ENCODE peak calls at places on chromosomes 5 and 9, in five cellular contexts. One of them, this sample, is unnamed.

GRCh38 chr9:136943291-136944093 is 1.0 kb downstream of the FBXW5 start:
- DNase-seq in endothelial cell of umbilical vein: no peak
- DNase-seq in CD4-positive, alpha-beta memory T cell: peak; percentile 36
- DNase-seq in Peyer's patch: no peak
- DNase-seq in left ventricle myocardium inferior: no peak
- DNase-seq in this sample: peak; percentile 65

GRCh38 chr9:18461496-18461895 is 12.5 kb upstream of the ADAMTSL1 start:
- DNase-seq in endothelial cell of umbilical vein: no peak
- DNase-seq in CD4-positive, alpha-beta memory T cell: no peak
- DNase-seq in Peyer's patch: no peak
- DNase-seq in left ventricle myocardium inferior: no peak
- DNase-seq in this sample: no peak

GRCh38 chr9:129031514-129031913 is 3.4 kb upstream of the SH3GLB2 start:
- DNase-seq in endothelial cell of umbilical vein: no peak
- DNase-seq in CD4-positive, alpha-beta memory T cell: no peak
- DNase-seq in Peyer's patch: no peak
- DNase-seq in left ventricle myocardium inferior: no peak
- DNase-seq in this sample: no peak

GRCh38 chr9:95079461-95079860 is 238.0 kb downstream of the FANCC start:
- DNase-seq in endothelial cell of umbilical vein: no peak
- DNase-seq in CD4-positive, alpha-beta memory T cell: no peak
- DNase-seq in Peyer's patch: no peak
- DNase-seq in left ventricle myocardium inferior: no peak
- DNase-seq in this sample: no peak

GRCh38 chr5:13664377-13664776 is 280.1 kb downstream of the DNAH5 start:
- DNase-seq in endothelial cell of umbilical vein: peak; percentile 93
- DNase-seq in CD4-positive, alpha-beta memory T cell: no peak
- DNase-seq in Peyer's patch: no peak
- DNase-seq in left ventricle myocardium inferior: no peak
- DNase-seq in this sample: no peak

GRCh38 chr9:111284703-111285102 is 45.3 kb downstream of the OR2K2 start:
- DNase-seq in endothelial cell of umbilical vein: no peak
- DNase-seq in CD4-positive, alpha-beta memory T cell: no peak
- DNase-seq in Peyer's patch: no peak
- DNase-seq in left ventricle myocardium inferior: no peak
- DNase-seq in this sample: no peak

GRCh38 chr9:127167560-127168326 is 45.3 kb upstream of the ANGPTL2 start:
- DNase-seq in endothelial cell of umbilical vein: no peak
- DNase-seq in CD4-positive, alpha-beta memory T cell: no peak
- DNase-seq in Peyer's patch: no peak
- DNase-seq in left ventricle myocardium inferior: no peak
- DNase-seq in this sample: no peak

GRCh38 chr5:136033848-136034247 is 5.1 kb downstream of the TGFBI start:
- DNase-seq in endothelial cell of umbilical vein: no peak
- DNase-seq in CD4-positive, alpha-beta memory T cell: no peak
- DNase-seq in Peyer's patch: no peak
- DNase-seq in left ventricle myocardium inferior: no peak
- DNase-seq in this sample: no peak

GRCh38 chr9:134364391-134365114 is 38.3 kb downstream of the RXRA start:
- DNase-seq in endothelial cell of umbilical vein: no peak
- DNase-seq in CD4-positive, alpha-beta memory T cell: no peak
- DNase-seq in Peyer's patch: no peak
- DNase-seq in left ventricle myocardium inferior: no peak
- DNase-seq in this sample: no peak

DNA sequence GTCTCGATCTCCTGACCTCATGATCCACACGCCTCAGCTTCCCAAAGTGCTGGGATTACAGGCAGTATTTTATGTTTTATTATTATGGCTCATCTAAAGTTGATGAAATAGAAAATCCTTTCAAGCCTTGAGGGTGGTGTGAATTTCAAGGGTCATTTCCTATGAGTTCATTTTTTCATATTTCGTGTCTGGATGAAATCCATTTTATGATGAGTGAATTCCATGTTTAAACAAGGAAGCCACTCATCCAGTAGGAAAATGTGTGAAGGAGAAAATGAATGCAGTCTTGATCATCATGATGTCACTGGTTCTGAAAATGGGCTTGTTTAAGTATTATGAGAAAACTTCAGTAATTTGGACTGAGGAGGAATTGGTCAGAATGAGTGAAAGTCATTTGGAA is 74.6 kb upstream of the ZSWIM6 start:
- DNase-seq in endothelial cell of umbilical vein: no peak
- DNase-seq in CD4-positive, alpha-beta memory T cell: no peak
- DNase-seq in Peyer's patch: no peak
- DNase-seq in left ventricle myocardium inferior: no peak
- DNase-seq in this sample: no peak
- H3K4me1 ChIP-seq in endothelial cell of umbilical vein: peaks cover 3% of the 10 kb centered on the region
- H3K4me1 ChIP-seq in CD4-positive, alpha-beta memory T cell: no peaks in the 10 kb centered on the region
- H3K4me1 ChIP-seq in Peyer's patch: no peaks in the 10 kb centered on the region
- H3K4me1 ChIP-seq in left ventricle myocardium inferior: peaks cover 8% of the 10 kb centered on the region
- H3K4me1 ChIP-seq in this sample: peaks cover 2% of the 10 kb centered on the region

GRCh38 chr5:168898261-168898911 is 319.2 kb upstream of the PANK3 start:
- DNase-seq in endothelial cell of umbilical vein: no peak
- DNase-seq in CD4-positive, alpha-beta memory T cell: no peak
- DNase-seq in Peyer's patch: no peak
- DNase-seq in left ventricle myocardium inferior: no peak
- DNase-seq in this sample: no peak
- H3K27me3 ChIP-seq in endothelial cell of umbilical vein: no peaks in the 10 kb centered on the region
- H3K27me3 ChIP-seq in CD4-positive, alpha-beta memory T cell: no peaks in the 10 kb centered on the region
- H3K27me3 ChIP-seq in Peyer's patch: no peaks in the 10 kb centered on the region
- H3K27me3 ChIP-seq in left ventricle myocardium inferior: peaks cover 7% of the 10 kb centered on the region
- H3K27me3 ChIP-seq in this sample: no peaks in the 10 kb centered on the region

GRCh38 chr9:105243935-105244273 is 547 bp upstream of the SLC44A1 start:
- DNase-seq in endothelial cell of umbilical vein: no peak
- DNase-seq in CD4-positive, alpha-beta memory T cell: no peak
- DNase-seq in Peyer's patch: no peak
- DNase-seq in left ventricle myocardium inferior: no peak
- DNase-seq in this sample: no peak

GRCh38 chr9:105244274-105244995 is at the start of gene SLC44A1:
- DNase-seq in endothelial cell of umbilical vein: peak; percentile 96
- DNase-seq in CD4-positive, alpha-beta memory T cell: peak; percentile 92
- DNase-seq in Peyer's patch: peak; percentile 92
- DNase-seq in left ventricle myocardium inferior: peak; percentile 98
- DNase-seq in this sample: peak; percentile 99

GRCh38 chr9:105246656-105247162 is 2.3 kb downstream of the SLC44A1 start:
- DNase-seq in endothelial cell of umbilical vein: no peak
- DNase-seq in CD4-positive, alpha-beta memory T cell: no peak
- DNase-seq in Peyer's patch: no peak
- DNase-seq in left ventricle myocardium inferior: no peak
- DNase-seq in this sample: no peak

GRCh38 chr9:105244996-105245719 is 707 bp downstream of the SLC44A1 start:
- DNase-seq in endothelial cell of umbilical vein: peak; percentile 11
- DNase-seq in CD4-positive, alpha-beta memory T cell: peak; percentile 48
- DNase-seq in Peyer's patch: peak; percentile 50
- DNase-seq in left ventricle myocardium inferior: peak; percentile 29
- DNase-seq in this sample: peak; percentile 72

GRCh38 chr9:105245720-105246161 is 1.3 kb downstream of the SLC44A1 start:
- DNase-seq in endothelial cell of umbilical vein: peak; percentile 40
- DNase-seq in CD4-positive, alpha-beta memory T cell: no peak
- DNase-seq in Peyer's patch: no peak
- DNase-seq in left ventricle myocardium inferior: no peak
- DNase-seq in this sample: no peak
- H3K4me1 ChIP-seq in endothelial cell of umbilical vein: peaks cover 28% of the 10 kb centered on the region
- H3K4me1 ChIP-seq in CD4-positive, alpha-beta memory T cell: peaks cover 20% of the 10 kb centered on the region
- H3K4me1 ChIP-seq in Peyer's patch: no peaks in the 10 kb centered on the region
- H3K4me1 ChIP-seq in left ventricle myocardium inferior: peaks cover 55% of the 10 kb centered on the region
- H3K4me1 ChIP-seq in this sample: no peaks in the 10 kb centered on the region

GRCh38 chr9:132163876-132164603 is 2.2 kb downstream of the NTNG2 start:
- DNase-seq in endothelial cell of umbilical vein: no peak
- DNase-seq in CD4-positive, alpha-beta memory T cell: no peak
- DNase-seq in Peyer's patch: no peak
- DNase-seq in left ventricle myocardium inferior: no peak
- DNase-seq in this sample: no peak
- H3K27me3 ChIP-seq in endothelial cell of umbilical vein: peaks cover 61% of the 10 kb centered on the region
- H3K27me3 ChIP-seq in CD4-positive, alpha-beta memory T cell: peaks cover 14% of the 10 kb centered on the region
- H3K27me3 ChIP-seq in Peyer's patch: no peaks in the 10 kb centered on the region
- H3K27me3 ChIP-seq in left ventricle myocardium inferior: peaks cover 97% of the 10 kb centered on the region
- H3K27me3 ChIP-seq in this sample: no peaks in the 10 kb centered on the region

DNA sequence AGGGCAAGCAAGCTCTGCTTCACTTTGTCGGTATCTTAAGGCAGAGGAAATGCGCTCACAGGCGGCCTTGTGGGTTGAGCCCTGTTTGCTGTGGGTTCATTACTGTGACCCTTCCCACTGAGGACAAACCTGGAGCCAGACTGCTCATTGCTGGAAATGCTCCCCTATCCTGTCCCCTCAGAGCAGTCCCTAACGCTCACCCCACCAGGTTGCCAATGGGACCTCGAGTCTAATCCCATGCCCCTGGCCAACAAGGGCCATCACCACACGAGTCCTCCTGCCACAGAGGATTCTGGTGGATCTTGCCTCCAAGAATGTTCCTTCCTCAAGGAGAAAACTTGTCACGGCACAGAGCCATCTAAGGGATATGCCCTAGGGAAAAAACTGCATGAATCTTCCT is 14.6 kb downstream of the IPPK start:
- DNase-seq in endothelial cell of umbilical vein: no peak
- DNase-seq in CD4-positive, alpha-beta memory T cell: no peak
- DNase-seq in Peyer's patch: no peak
- DNase-seq in left ventricle myocardium inferior: no peak
- DNase-seq in this sample: no peak
- H3K4me1 ChIP-seq in endothelial cell of umbilical vein: peaks cover 8% of the 10 kb centered on the region
- H3K4me1 ChIP-seq in CD4-positive, alpha-beta memory T cell: no peaks in the 10 kb centered on the region
- H3K4me1 ChIP-seq in Peyer's patch: no peaks in the 10 kb centered on the region
- H3K4me1 ChIP-seq in left ventricle myocardium inferior: peaks cover 37% of the 10 kb centered on the region
- H3K4me1 ChIP-seq in this sample: peaks cover 9% of the 10 kb centered on the region